ENCODE peak calls at places on chromosomes 2 and 18, in five cellular contexts. K is RCC 7860; Y is astrocyte of the spinal cord; I is stimulated activated CD4-positive, alpha-beta T cell treated with anti-CD3 and anti-CD28 coated beads, Interleukin-15, amount 100 ng/mL, for 24 hours; M is activated CD4-positive, CD25-positive, alpha-beta regulatory T cell treated with anti-CD3 and anti-CD28 coated beads, Interleukin-2, amount 50 U/mL, for 72 hours. N is an unnamed sample.

GRCh38 chr2:19351499-19351898 is 6.9 kb downstream of the OSR1 start:
- DNase-seq in K (no peak), Y (no peak), I (no peak), M (no peak), N (no peak)

GRCh38 chr18:70072678-70073077 is 125.0 kb upstream of the CD226 start:
- DNase-seq in K (no peak), Y (peak), I (no peak), M (no peak), N (peak)

GRCh38 chr2:239977111-239977510 is 48.0 kb downstream of the NDUFA10 start:
- DNase-seq in K (no peak), Y (no peak), I (no peak), M (no peak), N (no peak)

GRCh38 chr2:69770193-69770702 is 28.3 kb downstream of the ANXA4 start:
- DNase-seq in K (peak), Y (peak), I (peak), M (no peak), N (peak)

GRCh38 chr2:34567128-34567527 is 968.0 kb upstream of the FAM98A start:
- DNase-seq in K (no peak), Y (no peak), I (no peak), M (no peak), N (no peak)

GRCh38 chr18:22558945-22559385 is 141.2 kb upstream of the CTAGE1 start:
- DNase-seq in K (peak), Y (peak), I (no peak), M (no peak), N (peak)

GRCh38 chr18:433960-434359 is 66.5 kb downstream of the COLEC12 start:
- DNase-seq in K (no peak), Y (peak), I (no peak), M (no peak), N (peak)

GRCh38 chr2:221426929-221427328 is 145.2 kb downstream of the EPHA4 start:
- DNase-seq in K (no peak), Y (no peak), I (no peak), M (no peak), N (no peak)